ENCODE peak calls at places on chromosomes 11 and 22, in ten cellular contexts. One of them, this sample, is unnamed.

GRCh38 chr11:126581871-126582270 is 226.4 kb downstream of the ST3GAL4 start:
- DNase-seq in stimulated activated CD4-positive, alpha-beta T cell treated with anti-CD3 and anti-CD28 coated beads, Interleukin-2, amount 100 ng/mL, for 24 hours: no peak
- DNase-seq in heart left ventricle: no peak
- DNase-seq in fibroblast of lung: no peak
- DNase-seq in cardiac fibroblast: no peak
- DNase-seq in NCI-H1417: no peak
- DNase-seq in Calu3: no peak
- DNase-seq in activated T-helper 1 cell treated with Interleukin-2 at 50 U/mL for 16 hours: no peak
- DNase-seq in CD8-positive, alpha-beta T cell: no peak
- DNase-seq in GM12865: no peak
- DNase-seq in this sample: no peak

GRCh38 chr11:31387379-31387778 is 17.7 kb downstream of the DNAJC24 start:
- DNase-seq in stimulated activated CD4-positive, alpha-beta T cell treated with anti-CD3 and anti-CD28 coated beads, Interleukin-2, amount 100 ng/mL, for 24 hours: no peak
- DNase-seq in heart left ventricle: no peak
- DNase-seq in fibroblast of lung: peak; percentile 20
- DNase-seq in cardiac fibroblast: peak; percentile 10
- DNase-seq in NCI-H1417: no peak
- DNase-seq in Calu3: no peak
- DNase-seq in activated T-helper 1 cell treated with Interleukin-2 at 50 U/mL for 16 hours: no peak
- DNase-seq in CD8-positive, alpha-beta T cell: no peak
- DNase-seq in GM12865: no peak
- DNase-seq in this sample: peak; percentile 3

GRCh38 chr22:20904008-20904979 is 12.9 kb upstream of the CRKL start:
- DNase-seq in stimulated activated CD4-positive, alpha-beta T cell treated with anti-CD3 and anti-CD28 coated beads, Interleukin-2, amount 100 ng/mL, for 24 hours: no peak
- DNase-seq in heart left ventricle: no peak
- DNase-seq in fibroblast of lung: peak; percentile 96
- DNase-seq in cardiac fibroblast: peak; percentile 95
- DNase-seq in NCI-H1417: no peak
- DNase-seq in Calu3: peak; percentile 36
- DNase-seq in activated T-helper 1 cell treated with Interleukin-2 at 50 U/mL for 16 hours: no peak
- DNase-seq in CD8-positive, alpha-beta T cell: no peak
- DNase-seq in GM12865: no peak
- DNase-seq in this sample: peak; percentile 93

GRCh38 chr11:46920709-46921108 is 2.4 kb upstream of the LRP4 start:
- DNase-seq in stimulated activated CD4-positive, alpha-beta T cell treated with anti-CD3 and anti-CD28 coated beads, Interleukin-2, amount 100 ng/mL, for 24 hours: no peak
- DNase-seq in heart left ventricle: peak; percentile 37
- DNase-seq in fibroblast of lung: peak; percentile 99
- DNase-seq in cardiac fibroblast: peak; percentile 88
- DNase-seq in NCI-H1417: no peak
- DNase-seq in Calu3: no peak
- DNase-seq in activated T-helper 1 cell treated with Interleukin-2 at 50 U/mL for 16 hours: no peak
- DNase-seq in CD8-positive, alpha-beta T cell: no peak
- DNase-seq in GM12865: no peak
- DNase-seq in this sample: peak; percentile 98

GRCh38 chr22:24416611-24417010 is 10.8 kb upstream of the ADORA2A start:
- DNase-seq in stimulated activated CD4-positive, alpha-beta T cell treated with anti-CD3 and anti-CD28 coated beads, Interleukin-2, amount 100 ng/mL, for 24 hours: no peak
- DNase-seq in heart left ventricle: no peak
- DNase-seq in fibroblast of lung: no peak
- DNase-seq in cardiac fibroblast: no peak
- DNase-seq in NCI-H1417: no peak
- DNase-seq in Calu3: no peak
- DNase-seq in activated T-helper 1 cell treated with Interleukin-2 at 50 U/mL for 16 hours: no peak
- DNase-seq in CD8-positive, alpha-beta T cell: no peak
- DNase-seq in GM12865: no peak
- DNase-seq in this sample: no peak

GRCh38 chr22:44304354-44304753 is 8.4 kb downstream of the SHISAL1 start:
- DNase-seq in stimulated activated CD4-positive, alpha-beta T cell treated with anti-CD3 and anti-CD28 coated beads, Interleukin-2, amount 100 ng/mL, for 24 hours: no peak
- DNase-seq in heart left ventricle: no peak
- DNase-seq in fibroblast of lung: peak; percentile 62
- DNase-seq in cardiac fibroblast: peak; percentile 44
- DNase-seq in NCI-H1417: no peak
- DNase-seq in Calu3: no peak
- DNase-seq in activated T-helper 1 cell treated with Interleukin-2 at 50 U/mL for 16 hours: no peak
- DNase-seq in CD8-positive, alpha-beta T cell: no peak
- DNase-seq in GM12865: no peak
- DNase-seq in this sample: peak; percentile 75

GRCh38 chr11:130804306-130805077 is 111.8 kb downstream of the SNX19 start:
- DNase-seq in stimulated activated CD4-positive, alpha-beta T cell treated with anti-CD3 and anti-CD28 coated beads, Interleukin-2, amount 100 ng/mL, for 24 hours: no peak
- DNase-seq in heart left ventricle: no peak
- DNase-seq in fibroblast of lung: no peak
- DNase-seq in cardiac fibroblast: no peak
- DNase-seq in NCI-H1417: no peak
- DNase-seq in Calu3: no peak
- DNase-seq in activated T-helper 1 cell treated with Interleukin-2 at 50 U/mL for 16 hours: no peak
- DNase-seq in CD8-positive, alpha-beta T cell: no peak
- DNase-seq in GM12865: peak; percentile 81
- DNase-seq in this sample: no peak

GRCh38 chr11:102347526-102348331 is 715 bp downstream of the BIRC2 start:
- DNase-seq in stimulated activated CD4-positive, alpha-beta T cell treated with anti-CD3 and anti-CD28 coated beads, Interleukin-2, amount 100 ng/mL, for 24 hours: no peak
- DNase-seq in heart left ventricle: no peak
- DNase-seq in fibroblast of lung: peak; percentile 39
- DNase-seq in cardiac fibroblast: peak; percentile 48
- DNase-seq in NCI-H1417: peak; percentile 79
- DNase-seq in Calu3: peak; percentile 12
- DNase-seq in activated T-helper 1 cell treated with Interleukin-2 at 50 U/mL for 16 hours: no peak
- DNase-seq in CD8-positive, alpha-beta T cell: peak; percentile 38
- DNase-seq in GM12865: peak; percentile 44
- DNase-seq in this sample: no peak

GRCh38 chr11:133931449-133932060 is 25.2 kb downstream of the IGSF9B start:
- DNase-seq in stimulated activated CD4-positive, alpha-beta T cell treated with anti-CD3 and anti-CD28 coated beads, Interleukin-2, amount 100 ng/mL, for 24 hours: no peak
- DNase-seq in heart left ventricle: no peak
- DNase-seq in fibroblast of lung: no peak
- DNase-seq in cardiac fibroblast: no peak
- DNase-seq in NCI-H1417: no peak
- DNase-seq in Calu3: no peak
- DNase-seq in activated T-helper 1 cell treated with Interleukin-2 at 50 U/mL for 16 hours: no peak
- DNase-seq in CD8-positive, alpha-beta T cell: no peak
- DNase-seq in GM12865: no peak
- DNase-seq in this sample: no peak